ENCODE peak calls at places on chromosomes 4 and X, in seven cellular contexts. One of them, this sample, is unnamed.

GRCh38 chr4:128635939-128636551 is 173.5 kb upstream of the JADE1 start:
- DNase-seq in ELF-1: peak
- DNase-seq in ELR: no peak
- DNase-seq in activated gamma-delta T cell: no peak
- DNase-seq in mammary epithelial cell: no peak
- DNase-seq in T-cell: no peak
- DNase-seq in hepatic stellate cell: no peak
- DNase-seq in this sample: no peak

GRCh38 chr4:152112887-152113286 is 352.1 kb upstream of the GATB start:
- DNase-seq in ELF-1: no peak
- DNase-seq in mammary epithelial cell: no peak
- DNase-seq in hepatic stellate cell: no peak
- DNase-seq in ELR: no peak
- DNase-seq in T-cell: no peak
- DNase-seq in activated gamma-delta T cell: no peak
- DNase-seq in this sample: no peak

GRCh38 chr4:129248621-129249020 is 152.7 kb downstream of the C4orf33 start:
- DNase-seq in hepatic stellate cell: no peak
- DNase-seq in T-cell: no peak
- DNase-seq in mammary epithelial cell: no peak
- DNase-seq in ELF-1: no peak
- DNase-seq in ELR: no peak
- DNase-seq in activated gamma-delta T cell: no peak
- DNase-seq in this sample: no peak

GRCh38 chr4:67712000-67712625 is 11.2 kb upstream of the UBA6 start:
- DNase-seq in hepatic stellate cell: no peak
- DNase-seq in activated gamma-delta T cell: no peak
- DNase-seq in mammary epithelial cell: peak
- DNase-seq in T-cell: no peak
- DNase-seq in ELR: no peak
- DNase-seq in ELF-1: peak
- DNase-seq in this sample: no peak

GRCh38 chrX:22325091-22325490 is 52.4 kb downstream of the CBLL2 start:
- DNase-seq in ELF-1: no peak
- DNase-seq in activated gamma-delta T cell: no peak
- DNase-seq in hepatic stellate cell: no peak
- DNase-seq in mammary epithelial cell: no peak
- DNase-seq in ELR: peak
- DNase-seq in T-cell: no peak
- DNase-seq in this sample: no peak

GRCh38 chr4:23947826-23948225 is 58.0 kb upstream of the PPARGC1A start:
- DNase-seq in ELF-1: no peak
- DNase-seq in activated gamma-delta T cell: no peak
- DNase-seq in mammary epithelial cell: no peak
- DNase-seq in hepatic stellate cell: no peak
- DNase-seq in ELR: no peak
- DNase-seq in T-cell: no peak
- DNase-seq in this sample: no peak

GRCh38 chr4:2353222-2354107 is 65.0 kb downstream of the ZFYVE28 start:
- DNase-seq in hepatic stellate cell: no peak
- DNase-seq in ELF-1: no peak
- DNase-seq in mammary epithelial cell: no peak
- DNase-seq in activated gamma-delta T cell: no peak
- DNase-seq in ELR: no peak
- DNase-seq in T-cell: no peak
- DNase-seq in this sample: no peak

GRCh38 chr4:2511645-2512131 is 24.8 kb upstream of the FAM193A start:
- DNase-seq in ELF-1: no peak
- DNase-seq in ELR: no peak
- DNase-seq in hepatic stellate cell: no peak
- DNase-seq in T-cell: no peak
- DNase-seq in mammary epithelial cell: no peak
- DNase-seq in activated gamma-delta T cell: no peak
- DNase-seq in this sample: no peak

GRCh38 chr4:67054901-67055300 is 490.4 kb downstream of the CENPC start:
- DNase-seq in ELR: no peak
- DNase-seq in mammary epithelial cell: no peak
- DNase-seq in activated gamma-delta T cell: no peak
- DNase-seq in T-cell: no peak
- DNase-seq in ELF-1: no peak
- DNase-seq in hepatic stellate cell: no peak
- DNase-seq in this sample: peak

GRCh38 chrX:18146954-18147353 is 73.7 kb downstream of the BEND2 start:
- DNase-seq in hepatic stellate cell: no peak
- DNase-seq in ELF-1: peak
- DNase-seq in ELR: peak
- DNase-seq in mammary epithelial cell: no peak
- DNase-seq in activated gamma-delta T cell: no peak
- DNase-seq in T-cell: no peak
- DNase-seq in this sample: no peak

GRCh38 chr4:152661649-152662048 is 18.1 kb downstream of the TMEM154 start:
- DNase-seq in ELF-1: no peak
- DNase-seq in T-cell: no peak
- DNase-seq in mammary epithelial cell: no peak
- DNase-seq in hepatic stellate cell: no peak
- DNase-seq in ELR: no peak
- DNase-seq in activated gamma-delta T cell: no peak
- DNase-seq in this sample: no peak

GRCh38 chr4:41134581-41134980 is 79.8 kb downstream of the APBB2 start:
- DNase-seq in activated gamma-delta T cell: no peak
- DNase-seq in mammary epithelial cell: no peak
- DNase-seq in hepatic stellate cell: no peak
- DNase-seq in ELR: no peak
- DNase-seq in T-cell: no peak
- DNase-seq in ELF-1: no peak
- DNase-seq in this sample: no peak

GRCh38 chr4:182799515-182800215 is 117.5 kb downstream of the DCTD start:
- DNase-seq in ELR: no peak
- DNase-seq in T-cell: no peak
- DNase-seq in hepatic stellate cell: no peak
- DNase-seq in mammary epithelial cell: no peak
- DNase-seq in activated gamma-delta T cell: no peak
- DNase-seq in ELF-1: no peak
- DNase-seq in this sample: no peak

GRCh38 chrX:6678313-6678712 is 143.4 kb upstream of the VCX3A start:
- DNase-seq in hepatic stellate cell: no peak
- DNase-seq in ELR: no peak
- DNase-seq in T-cell: no peak
- DNase-seq in activated gamma-delta T cell: no peak
- DNase-seq in ELF-1: no peak
- DNase-seq in mammary epithelial cell: no peak
- DNase-seq in this sample: no peak

GRCh38 chr4:10115657-10116624 is 658 bp downstream of the WDR1 start:
- DNase-seq in mammary epithelial cell: peak
- DNase-seq in hepatic stellate cell: no peak
- DNase-seq in ELF-1: peak
- DNase-seq in activated gamma-delta T cell: peak
- DNase-seq in T-cell: peak
- DNase-seq in ELR: peak
- DNase-seq in this sample: no peak

GRCh38 chr4:25376754-25377571 is at the start of gene ANAPC4:
- DNase-seq in activated gamma-delta T cell: peak
- DNase-seq in hepatic stellate cell: peak
- DNase-seq in T-cell: peak
- DNase-seq in ELF-1: peak
- DNase-seq in ELR: peak
- DNase-seq in mammary epithelial cell: peak
- DNase-seq in this sample: peak

GRCh38 chrX:48786341-48786800 is at the start of gene GATA1:
- DNase-seq in hepatic stellate cell: no peak
- DNase-seq in T-cell: no peak
- DNase-seq in ELF-1: no peak
- DNase-seq in activated gamma-delta T cell: no peak
- DNase-seq in ELR: no peak
- DNase-seq in mammary epithelial cell: no peak
- DNase-seq in this sample: no peak

GRCh38 chr4:130071746-130072145 is 975.8 kb downstream of the C4orf33 start:
- DNase-seq in hepatic stellate cell: no peak
- DNase-seq in ELF-1: no peak
- DNase-seq in activated gamma-delta T cell: no peak
- DNase-seq in T-cell: no peak
- DNase-seq in mammary epithelial cell: no peak
- DNase-seq in ELR: peak
- DNase-seq in this sample: no peak

GRCh38 chrX:129843459-129844306 is at the start of gene ZDHHC9:
- DNase-seq in T-cell: peak
- DNase-seq in mammary epithelial cell: peak
- DNase-seq in ELF-1: peak
- DNase-seq in hepatic stellate cell: peak
- DNase-seq in activated gamma-delta T cell: peak
- DNase-seq in ELR: peak
- DNase-seq in this sample: peak

This sample was measured in amniotic stem cell.